ENCODE peak calls at places on chromosomes 3 and 15, in seven cellular contexts. N is ovary, H is keratinocyte, F is breast epithelium, Q is dorsolateral prefrontal cortex, O is heart left ventricle, P is left ventricle myocardium inferior. W is an unnamed sample. For H3K27me3, the result is how much of the 10 kb centered on the place peaks cover.

GRCh38 chr15:31489801-31490646 is 163.4 kb downstream of the KLF13 start:
- DNase-seq in N (no peak), H (no peak), F (no peak), Q (no peak), O (no peak), P (no peak), W (peak)

GRCh38 chr3:172209333-172210321 is 170.2 kb downstream of the FNDC3B start:
- DNase-seq in N (no peak), H (no peak), F (no peak), Q (no peak), O (peak), P (peak), W (no peak)

GRCh38 chr3:190378240-190378891 is 9.6 kb upstream of the CLDN16 start:
- DNase-seq in N (no peak), H (no peak), F (no peak), Q (no peak), O (no peak), P (no peak), W (no peak)

GRCh38 chr15:52789008-52789600 is 1.0 kb downstream of the ONECUT1 start:
- DNase-seq in N (no peak), H (no peak), F (no peak), Q (no peak), O (no peak), P (no peak), W (no peak)

GRCh38 chr3:18968120-18968519 is 180.2 kb upstream of the KCNH8 start:
- DNase-seq in N (no peak), H (no peak), F (no peak), Q (no peak), O (no peak), P (no peak), W (no peak)

GRCh38 chr15:101188517-101189340 is 63.1 kb downstream of the CHSY1 start:
- DNase-seq in N (peak), H (no peak), F (no peak), Q (no peak), O (no peak), P (no peak), W (no peak)

GRCh38 chr3:197373096-197373495 is 74.7 kb upstream of the DLG1 start:
- DNase-seq in N (no peak), H (no peak), F (no peak), Q (no peak), O (no peak), P (no peak), W (no peak)

GRCh38 chr3:160999268-160999667 is 105.9 kb downstream of the B3GALNT1 start:
- DNase-seq in N (no peak), H (no peak), F (no peak), Q (no peak), O (no peak), P (no peak), W (no peak)

GRCh38 chr3:188294823-188295487 is 141.0 kb downstream of the LPP start:
- DNase-seq in N (no peak), H (peak), F (no peak), Q (no peak), O (no peak), P (no peak), W (no peak)

GRCh38 chr3:118304557-118304956 is 730.1 kb downstream of the IGSF11 start:
- DNase-seq in N (no peak), H (no peak), F (no peak), Q (no peak), O (no peak), P (no peak), W (no peak)

GRCh38 chr3:40309925-40310635 is 573 bp downstream of the EIF1B start:
- DNase-seq in N (peak), H (peak), F (peak), Q (no peak), O (peak), P (peak), W (peak)

GRCh38 chr15:68210821-68211655 is 5.9 kb upstream of the CALML4 start:
- DNase-seq in N (peak), H (no peak), F (peak), Q (peak), O (peak), P (peak), W (peak)

GRCh38 chr3:130601662-130602061 is 84.7 kb downstream of the COL6A6 start:
- DNase-seq in N (no peak), H (no peak), F (no peak), Q (no peak), O (no peak), P (no peak), W (no peak)

GRCh38 chr3:136862611-136862951 is 573 bp downstream of the NCK1 start:
- DNase-seq in N (peak), H (peak), F (peak), Q (peak), O (peak), P (peak), W (peak)

GRCh38 chr3:190155752-190156151 is 35.1 kb upstream of the P3H2 start:
- DNase-seq in N (no peak), H (peak), F (no peak), Q (no peak), O (no peak), P (no peak), W (no peak)

GRCh38 chr15:42491540-42492225 is 742 bp upstream of the ZNF106 start:
- DNase-seq in N (no peak), H (peak), F (no peak), Q (no peak), O (no peak), P (no peak), W (no peak)

GRCh38 chr15:66617137-66618090 is 51.6 kb upstream of the LCTL start:
- DNase-seq in N (peak), H (no peak), F (no peak), Q (peak), O (peak), P (peak), W (no peak)

GRCh38 chr15:35606345-35606744 is 60.4 kb upstream of the DPH6 start:
- DNase-seq in N (no peak), H (no peak), F (no peak), Q (no peak), O (no peak), P (no peak), W (no peak)

GRCh38 chr15:34246276-34247010 is 21.6 kb downstream of the EMC4 start:
- DNase-seq in N (no peak), H (peak), F (no peak), Q (no peak), O (no peak), P (no peak), W (no peak)

GRCh38 chr3:11154036-11154952 is at the start of gene HRH1:
- DNase-seq in N (peak), H (no peak), F (no peak), Q (no peak), O (no peak), P (peak), W (no peak)

GRCh38 chr3:124771083-124771445 is 40.8 kb downstream of the UMPS start:
- DNase-seq in N (no peak), H (no peak), F (no peak), Q (no peak), O (no peak), P (no peak), W (no peak)

GRCh38 chr3:186757686-186758220 is 25.6 kb upstream of the EIF4A2 start:
- DNase-seq in N (no peak), H (no peak), F (no peak), Q (no peak), O (no peak), P (no peak), W (no peak)

GRCh38 chr15:73550190-73550589 is 83.0 kb downstream of the NPTN start:
- DNase-seq in N (no peak), H (no peak), F (no peak), Q (no peak), O (no peak), P (no peak), W (no peak)

GRCh38 chr3:42036483-42036823 is 54.7 kb upstream of the TRAK1 start:
- DNase-seq in N (no peak), H (no peak), F (no peak), Q (no peak), O (no peak), P (no peak), W (no peak)

GRCh38 chr3:144921710-144922109 is 950.1 kb downstream of the DIPK2A start:
- DNase-seq in N (no peak), H (no peak), F (no peak), Q (no peak), O (no peak), P (no peak), W (no peak)

GRCh38 chr15:59838900-59839299 is 149.8 kb upstream of the BNIP2 start:
- DNase-seq in N (no peak), H (no peak), F (no peak), Q (no peak), O (no peak), P (no peak), W (no peak)

GRCh38 chr3:110352841-110353595 is 718.6 kb upstream of the NECTIN3 start:
- DNase-seq in N (no peak), H (no peak), F (no peak), Q (no peak), O (no peak), P (no peak), W (no peak)

GRCh38 chr15:80183291-80183690 is 30.5 kb downstream of the FAH start:
- DNase-seq in N (no peak), H (no peak), F (no peak), Q (no peak), O (no peak), P (no peak), W (no peak)

GRCh38 chr3:8575364-8576104 is 69.1 kb downstream of the SSUH2 start:
- DNase-seq in N (no peak), H (no peak), F (no peak), Q (no peak), O (no peak), P (no peak), W (no peak)

GRCh38 chr15:73002509-73002908 is 49.8 kb upstream of the NEO1 start:
- DNase-seq in N (no peak), H (no peak), F (no peak), Q (no peak), O (no peak), P (no peak), W (no peak)

GRCh38 chr3:134974621-134975020 is 179.6 kb downstream of the EPHB1 start:
- DNase-seq in N (no peak), H (no peak), F (no peak), Q (no peak), O (no peak), P (no peak), W (no peak)

GRCh38 chr3:184811034-184811433 is 932 bp upstream of the VPS8 start:
- DNase-seq in N (no peak), H (no peak), F (no peak), Q (no peak), O (no peak), P (no peak), W (no peak)

GRCh38 chr3:129501630-129502029 is 26.8 kb upstream of the RHO start:
- DNase-seq in N (no peak), H (no peak), F (no peak), Q (no peak), O (no peak), P (no peak), W (no peak)

GRCh38 chr3:141366285-141367037 is 1.8 kb upstream of the ZBTB38 start:
- DNase-seq in N (peak), H (no peak), F (no peak), Q (no peak), O (no peak), P (peak), W (no peak)

DNA sequence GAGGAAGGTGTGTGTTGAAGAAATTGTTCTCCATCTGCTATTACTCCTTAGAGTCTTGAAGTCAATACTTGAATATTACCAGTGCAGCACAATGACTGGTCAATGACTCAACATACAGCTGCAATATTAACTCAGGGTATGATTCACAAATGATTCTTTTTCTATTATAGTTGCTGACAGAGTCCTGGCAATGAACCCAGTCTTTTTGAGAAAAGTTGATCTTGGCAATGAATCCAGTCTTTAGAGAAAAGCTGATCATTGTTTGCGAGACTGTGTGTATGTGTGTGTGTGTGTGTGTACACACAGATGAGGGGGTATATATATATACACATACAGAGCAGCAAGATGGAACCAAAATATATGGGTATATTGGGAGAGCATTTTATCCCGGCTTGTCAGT is 315.1 kb downstream of the ZNF385D start:
- DNase-seq in N (no peak), H (no peak), F (no peak), Q (no peak), O (no peak), P (no peak), W (no peak)
- H3K27ac ChIP-seq in N (no peak), H (no peak), F (no peak), Q (no peak), O (no peak), P (no peak), W (no peak)

GRCh38 chr3:140276698-140277097 is 341.7 kb downstream of the CLSTN2 start:
- DNase-seq in N (no peak), H (no peak), F (no peak), Q (no peak), O (no peak), P (no peak), W (no peak)
- TF ChIP-seq CTCF in N (no peak), H (peak), F (no peak), Q (no peak), O (peak), P (peak), W (no peak)

GRCh38 chr3:43994594-43995077 is 247.1 kb upstream of the TOPAZ1 start:
- DNase-seq in N (no peak), H (no peak), F (no peak), Q (no peak), O (no peak), P (no peak), W (no peak)

GRCh38 chr3:43996379-43997301 is 245.0 kb upstream of the TOPAZ1 start:
- DNase-seq in N (no peak), H (no peak), F (no peak), Q (peak), O (no peak), P (no peak), W (no peak)

GRCh38 chr3:43997788-43998373 is 243.8 kb upstream of the TOPAZ1 start:
- DNase-seq in N (no peak), H (no peak), F (no peak), Q (no peak), O (no peak), P (no peak), W (no peak)

GRCh38 chr3:43995929-43996378 is 245.7 kb upstream of the TOPAZ1 start:
- DNase-seq in N (no peak), H (no peak), F (no peak), Q (no peak), O (no peak), P (no peak), W (no peak)

GRCh38 chr3:43995078-43995928 is 246.4 kb upstream of the TOPAZ1 start:
- DNase-seq in N (no peak), H (no peak), F (no peak), Q (peak), O (no peak), P (no peak), W (no peak)
- H3K27me3 ChIP-seq in N (under half), H (half or more), F (half or more), Q (under half), O (half or more), P (half or more), W (half or more)

GRCh38 chr3:181134873-181135272 is 145.3 kb upstream of the DNAJC19 start:
- DNase-seq in N (no peak), H (no peak), F (no peak), Q (no peak), O (no peak), P (no peak), W (no peak)
- H3K27ac ChIP-seq in N (no peak), H (no peak), F (no peak), Q (no peak), O (no peak), P (no peak), W (no peak)

GRCh38 chr3:32180151-32180850 is 58.2 kb upstream of the CMTM8 start:
- DNase-seq in N (no peak), H (no peak), F (no peak), Q (no peak), O (no peak), P (no peak), W (no peak)

GRCh38 chr3:32176989-32177701 is 61.3 kb upstream of the CMTM8 start:
- DNase-seq in N (no peak), H (peak), F (no peak), Q (no peak), O (no peak), P (no peak), W (peak)

GRCh38 chr3:32175607-32176197 is 62.8 kb upstream of the CMTM8 start:
- DNase-seq in N (no peak), H (peak), F (no peak), Q (no peak), O (no peak), P (no peak), W (peak)

GRCh38 chr3:32181370-32181769 is 57.1 kb upstream of the CMTM8 start:
- DNase-seq in N (no peak), H (no peak), F (no peak), Q (no peak), O (no peak), P (no peak), W (no peak)

GRCh38 chr3:32177702-32178198 is 60.7 kb upstream of the CMTM8 start:
- DNase-seq in N (no peak), H (peak), F (no peak), Q (no peak), O (no peak), P (no peak), W (peak)
- TF ChIP-seq CTCF in N (no peak), H (peak), F (peak), Q (peak), O (peak), P (peak), W (peak)

W was measured in CD4-positive, alpha-beta T cell.